ENCODE peak calls at places on chromosome 2, in nine cellular contexts. One of them, this sample, is unnamed.

GRCh38 chr2:48545244-48545643 is 15.3 kb downstream of the STON1 start:
- DNase-seq in heart left ventricle: no peak
- DNase-seq in adrenal gland: no peak
- DNase-seq in ovary: no peak
- DNase-seq in GM12878: no peak
- DNase-seq in H54: no peak
- DNase-seq in gastrocnemius medialis: no peak
- DNase-seq in Peyer's patch: no peak
- DNase-seq in NB4: no peak
- DNase-seq in this sample: no peak

GRCh38 chr2:128441341-128442052 is 122.8 kb upstream of the HS6ST1 start:
- DNase-seq in GM12878: no peak
- DNase-seq in NB4: no peak
- DNase-seq in Peyer's patch: no peak
- DNase-seq in ovary: peak; percentile 15
- DNase-seq in heart left ventricle: no peak
- DNase-seq in H54: no peak
- DNase-seq in adrenal gland: peak; percentile 14
- DNase-seq in gastrocnemius medialis: no peak
- DNase-seq in this sample: peak; percentile 35

GRCh38 chr2:191166111-191166755 is 15.4 kb upstream of the STAT4 start:
- DNase-seq in GM12878: no peak
- DNase-seq in ovary: no peak
- DNase-seq in heart left ventricle: no peak
- DNase-seq in NB4: no peak
- DNase-seq in gastrocnemius medialis: no peak
- DNase-seq in adrenal gland: no peak
- DNase-seq in Peyer's patch: no peak
- DNase-seq in H54: no peak
- DNase-seq in this sample: no peak

GRCh38 chr2:24076849-24077534 is 866 bp upstream of the SF3B6 start:
- DNase-seq in H54: no peak
- DNase-seq in Peyer's patch: no peak
- DNase-seq in GM12878: no peak
- DNase-seq in NB4: peak; percentile 75
- DNase-seq in heart left ventricle: no peak
- DNase-seq in adrenal gland: no peak
- DNase-seq in gastrocnemius medialis: no peak
- DNase-seq in ovary: no peak
- DNase-seq in this sample: no peak

GRCh38 chr2:2405780-2406179 is 74.7 kb upstream of the MYT1L start:
- DNase-seq in Peyer's patch: no peak
- DNase-seq in H54: no peak
- DNase-seq in gastrocnemius medialis: no peak
- DNase-seq in ovary: no peak
- DNase-seq in heart left ventricle: no peak
- DNase-seq in GM12878: no peak
- DNase-seq in adrenal gland: no peak
- DNase-seq in NB4: no peak
- DNase-seq in this sample: no peak

GRCh38 chr2:159214325-159214865 is 72.1 kb downstream of the WDSUB1 start:
- DNase-seq in heart left ventricle: no peak
- DNase-seq in ovary: no peak
- DNase-seq in Peyer's patch: no peak
- DNase-seq in gastrocnemius medialis: no peak
- DNase-seq in adrenal gland: no peak
- DNase-seq in H54: no peak
- DNase-seq in GM12878: no peak
- DNase-seq in NB4: no peak
- DNase-seq in this sample: no peak

GRCh38 chr2:85034158-85034557 is 63.2 kb downstream of the KCMF1 start:
- DNase-seq in heart left ventricle: no peak
- DNase-seq in ovary: no peak
- DNase-seq in GM12878: no peak
- DNase-seq in NB4: no peak
- DNase-seq in adrenal gland: no peak
- DNase-seq in gastrocnemius medialis: no peak
- DNase-seq in Peyer's patch: no peak
- DNase-seq in H54: no peak
- DNase-seq in this sample: no peak

GRCh38 chr2:88234760-88235159 is 64.6 kb downstream of the THNSL2 start:
- DNase-seq in heart left ventricle: no peak
- DNase-seq in H54: no peak
- DNase-seq in ovary: no peak
- DNase-seq in adrenal gland: no peak
- DNase-seq in GM12878: no peak
- DNase-seq in gastrocnemius medialis: no peak
- DNase-seq in NB4: peak; percentile 57
- DNase-seq in Peyer's patch: no peak
- DNase-seq in this sample: no peak

GRCh38 chr2:182941939-182942338 is 75.5 kb upstream of the FRZB start:
- DNase-seq in heart left ventricle: no peak
- DNase-seq in adrenal gland: no peak
- DNase-seq in gastrocnemius medialis: no peak
- DNase-seq in NB4: no peak
- DNase-seq in Peyer's patch: no peak
- DNase-seq in ovary: no peak
- DNase-seq in H54: no peak
- DNase-seq in GM12878: no peak
- DNase-seq in this sample: no peak

GRCh38 chr2:127623388-127624320 is 22.3 kb upstream of the GPR17 start:
- DNase-seq in Peyer's patch: peak; percentile 41
- DNase-seq in gastrocnemius medialis: no peak
- DNase-seq in adrenal gland: peak; percentile 6
- DNase-seq in heart left ventricle: peak; percentile 17
- DNase-seq in H54: peak; percentile 62
- DNase-seq in NB4: no peak
- DNase-seq in GM12878: no peak
- DNase-seq in ovary: no peak
- DNase-seq in this sample: no peak

GRCh38 chr2:154455201-154455600 is 243.3 kb upstream of the KCNJ3 start:
- DNase-seq in Peyer's patch: no peak
- DNase-seq in gastrocnemius medialis: no peak
- DNase-seq in adrenal gland: no peak
- DNase-seq in GM12878: no peak
- DNase-seq in NB4: no peak
- DNase-seq in ovary: no peak
- DNase-seq in heart left ventricle: no peak
- DNase-seq in H54: no peak
- DNase-seq in this sample: no peak

GRCh38 chr2:178553047-178553446 is 72.8 kb downstream of the PLEKHA3 start:
- DNase-seq in NB4: no peak
- DNase-seq in H54: peak; percentile 31
- DNase-seq in adrenal gland: no peak
- DNase-seq in heart left ventricle: no peak
- DNase-seq in GM12878: no peak
- DNase-seq in gastrocnemius medialis: no peak
- DNase-seq in Peyer's patch: no peak
- DNase-seq in ovary: no peak
- DNase-seq in this sample: no peak

GRCh38 chr2:239259173-239259572 is 141.6 kb downstream of the HDAC4 start:
- DNase-seq in heart left ventricle: no peak
- DNase-seq in adrenal gland: no peak
- DNase-seq in ovary: no peak
- DNase-seq in H54: no peak
- DNase-seq in Peyer's patch: no peak
- DNase-seq in NB4: no peak
- DNase-seq in gastrocnemius medialis: no peak
- DNase-seq in GM12878: no peak
- DNase-seq in this sample: no peak

GRCh38 chr2:71333619-71334018 is 2.0 kb downstream of the ZNF638 start:
- DNase-seq in heart left ventricle: no peak
- DNase-seq in ovary: no peak
- DNase-seq in adrenal gland: no peak
- DNase-seq in H54: no peak
- DNase-seq in gastrocnemius medialis: no peak
- DNase-seq in NB4: no peak
- DNase-seq in Peyer's patch: no peak
- DNase-seq in GM12878: no peak
- DNase-seq in this sample: no peak

DNA sequence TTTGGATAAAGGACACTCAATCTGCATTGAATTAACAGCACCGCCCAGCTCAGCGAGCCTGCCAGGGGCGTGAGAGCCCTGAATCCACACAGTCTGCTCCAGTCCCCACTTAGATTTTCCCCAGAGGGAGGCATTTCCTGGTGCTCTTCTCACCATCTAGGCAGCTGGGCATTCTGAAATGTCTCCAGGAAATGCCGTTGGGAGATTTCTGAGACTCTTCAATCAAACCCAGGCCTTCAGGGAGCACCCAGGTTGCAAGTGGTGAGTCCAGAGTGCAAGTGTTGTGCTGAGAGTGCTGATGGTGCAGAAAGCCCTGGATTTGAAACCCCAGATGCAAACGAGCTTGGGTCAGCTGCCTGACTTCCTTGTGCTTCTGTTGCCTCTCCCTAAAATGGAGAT is 23.4 kb upstream of the TMEM37 start:
- DNase-seq in ovary: no peak
- DNase-seq in adrenal gland: no peak
- DNase-seq in H54: no peak
- DNase-seq in gastrocnemius medialis: no peak
- DNase-seq in GM12878: no peak
- DNase-seq in NB4: no peak
- DNase-seq in Peyer's patch: peak; percentile 64
- DNase-seq in heart left ventricle: no peak
- DNase-seq in this sample: no peak
- TF ChIP-seq POLR2A in ovary: no peak
- TF ChIP-seq POLR2A in adrenal gland: no peak
- TF ChIP-seq POLR2A in H54: no peak
- TF ChIP-seq POLR2A in gastrocnemius medialis: no peak
- TF ChIP-seq POLR2A in GM12878: no peak
- TF ChIP-seq POLR2A in NB4: no peak
- TF ChIP-seq POLR2A in Peyer's patch: no peak
- TF ChIP-seq POLR2A in heart left ventricle: no peak
- TF ChIP-seq POLR2A in this sample: no peak

GRCh38 chr2:106025796-106026195 is 168.3 kb downstream of the UXS1 start:
- DNase-seq in GM12878: no peak
- DNase-seq in NB4: no peak
- DNase-seq in ovary: no peak
- DNase-seq in gastrocnemius medialis: no peak
- DNase-seq in H54: no peak
- DNase-seq in heart left ventricle: no peak
- DNase-seq in adrenal gland: no peak
- DNase-seq in Peyer's patch: no peak
- DNase-seq in this sample: no peak
- TF ChIP-seq POLR2A in GM12878: no peak
- TF ChIP-seq POLR2A in NB4: no peak
- TF ChIP-seq POLR2A in ovary: no peak
- TF ChIP-seq POLR2A in gastrocnemius medialis: no peak
- TF ChIP-seq POLR2A in H54: no peak
- TF ChIP-seq POLR2A in heart left ventricle: no peak
- TF ChIP-seq POLR2A in adrenal gland: no peak
- TF ChIP-seq POLR2A in Peyer's patch: no peak
- TF ChIP-seq POLR2A in this sample: no peak

DNA sequence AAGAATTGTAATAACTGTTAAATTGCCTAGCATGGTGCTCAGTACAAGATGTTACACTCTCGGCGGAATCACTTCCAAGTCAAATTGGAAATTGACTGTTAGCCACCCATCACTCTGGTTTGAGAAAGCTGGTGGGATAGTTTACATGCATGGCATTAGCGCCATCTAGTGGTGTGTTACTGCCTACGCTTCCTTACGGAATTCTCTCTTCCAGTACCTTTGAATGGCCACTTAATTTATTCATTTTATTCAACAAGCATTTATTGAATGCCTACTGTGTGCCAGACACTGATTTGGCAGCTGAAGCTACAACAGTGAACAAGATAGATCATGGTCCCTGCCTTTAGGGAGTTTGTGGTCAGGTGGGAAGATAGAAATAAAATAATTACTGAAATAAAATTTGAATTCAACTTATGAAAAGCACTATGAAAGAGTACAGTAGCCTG is 171.2 kb downstream of the TMEM247 start:
- DNase-seq in NB4: peak; percentile 88
- DNase-seq in Peyer's patch: no peak
- DNase-seq in H54: peak; percentile 25
- DNase-seq in heart left ventricle: peak; percentile 65
- DNase-seq in ovary: peak; percentile 82
- DNase-seq in gastrocnemius medialis: peak; percentile 30
- DNase-seq in GM12878: peak; percentile 48
- DNase-seq in adrenal gland: peak; percentile 66
- DNase-seq in this sample: peak; percentile 72
- TF ChIP-seq POLR2A in NB4: no peak
- TF ChIP-seq POLR2A in Peyer's patch: no peak
- TF ChIP-seq POLR2A in H54: no peak
- TF ChIP-seq POLR2A in heart left ventricle: no peak
- TF ChIP-seq POLR2A in ovary: no peak
- TF ChIP-seq POLR2A in gastrocnemius medialis: no peak
- TF ChIP-seq POLR2A in GM12878: no peak
- TF ChIP-seq POLR2A in adrenal gland: no peak
- TF ChIP-seq POLR2A in this sample: no peak

GRCh38 chr2:231685349-231686191 is 22.8 kb upstream of the PTMA start:
- DNase-seq in Peyer's patch: no peak
- DNase-seq in GM12878: no peak
- DNase-seq in heart left ventricle: no peak
- DNase-seq in H54: no peak
- DNase-seq in ovary: no peak
- DNase-seq in NB4: peak; percentile 54
- DNase-seq in adrenal gland: no peak
- DNase-seq in gastrocnemius medialis: no peak
- DNase-seq in this sample: no peak

GRCh38 chr2:231683292-231683898 is 24.9 kb upstream of the PTMA start:
- DNase-seq in heart left ventricle: no peak
- DNase-seq in Peyer's patch: no peak
- DNase-seq in H54: no peak
- DNase-seq in GM12878: no peak
- DNase-seq in gastrocnemius medialis: no peak
- DNase-seq in NB4: no peak
- DNase-seq in ovary: no peak
- DNase-seq in adrenal gland: no peak
- DNase-seq in this sample: no peak

GRCh38 chr2:231683907-231684306 is 24.4 kb upstream of the PTMA start:
- DNase-seq in heart left ventricle: no peak
- DNase-seq in H54: no peak
- DNase-seq in NB4: no peak
- DNase-seq in gastrocnemius medialis: no peak
- DNase-seq in adrenal gland: no peak
- DNase-seq in GM12878: no peak
- DNase-seq in ovary: no peak
- DNase-seq in Peyer's patch: no peak
- DNase-seq in this sample: no peak

GRCh38 chr2:231682546-231683291 is 25.6 kb upstream of the PTMA start:
- DNase-seq in heart left ventricle: no peak
- DNase-seq in H54: no peak
- DNase-seq in ovary: no peak
- DNase-seq in NB4: no peak
- DNase-seq in GM12878: no peak
- DNase-seq in adrenal gland: no peak
- DNase-seq in gastrocnemius medialis: no peak
- DNase-seq in Peyer's patch: no peak
- DNase-seq in this sample: no peak

GRCh38 chr2:231684314-231685223 is 23.8 kb upstream of the PTMA start:
- DNase-seq in gastrocnemius medialis: no peak
- DNase-seq in adrenal gland: no peak
- DNase-seq in heart left ventricle: peak; percentile 62
- DNase-seq in NB4: no peak
- DNase-seq in GM12878: no peak
- DNase-seq in ovary: no peak
- DNase-seq in H54: no peak
- DNase-seq in Peyer's patch: no peak
- DNase-seq in this sample: no peak
- TF ChIP-seq POLR2A in gastrocnemius medialis: no peak
- TF ChIP-seq POLR2A in adrenal gland: no peak
- TF ChIP-seq POLR2A in heart left ventricle: no peak
- TF ChIP-seq POLR2A in NB4: no peak
- TF ChIP-seq POLR2A in GM12878: peak; percentile 21
- TF ChIP-seq POLR2A in ovary: no peak
- TF ChIP-seq POLR2A in H54: no peak
- TF ChIP-seq POLR2A in Peyer's patch: no peak
- TF ChIP-seq POLR2A in this sample: no peak

This sample was measured in right lobe of liver.